ENCODE peak calls at places on chromosomes 7 and 10, in eight cellular contexts. C is A549; A is tibial artery; O is neural crest cell; U is NB4; V is CD8-positive, alpha-beta T cell; L is fibroblast of lung; P is AG09309. I is an unnamed sample.

GRCh38 chr10:91683976-91684375 is 51.1 kb upstream of the PPP1R3C start:
- DNase-seq in C (peak), A (no peak), O (no peak), U (no peak), V (no peak), L (peak), P (peak), I (no peak)

GRCh38 chr10:132461103-132461682 is 64.2 kb downstream of the PWWP2B start:
- DNase-seq in C (no peak), A (no peak), O (no peak), U (no peak), V (no peak), L (no peak), P (no peak), I (no peak)

GRCh38 chr7:13946181-13946580 is 43.3 kb downstream of the ETV1 start:
- DNase-seq in C (no peak), A (no peak), O (no peak), U (no peak), V (no peak), L (peak), P (peak), I (no peak)

GRCh38 chr7:131591674-131592328 is 35.4 kb upstream of the PODXL start:
- DNase-seq in C (no peak), A (no peak), O (no peak), U (no peak), V (no peak), L (no peak), P (no peak), I (no peak)

GRCh38 chr7:27423290-27423689 is 180.7 kb downstream of the EVX1 start:
- DNase-seq in C (no peak), A (no peak), O (no peak), U (no peak), V (no peak), L (no peak), P (no peak), I (no peak)

GRCh38 chr7:118169146-118169545 is 14.8 kb upstream of the LSM8 start:
- DNase-seq in C (no peak), A (no peak), O (no peak), U (peak), V (no peak), L (no peak), P (no peak), I (no peak)

GRCh38 chr7:16695621-16696237 is 49.7 kb downstream of the BZW2 start:
- DNase-seq in C (peak), A (no peak), O (no peak), U (peak), V (no peak), L (peak), P (no peak), I (no peak)

GRCh38 chr10:5095687-5096086 is 1.5 kb downstream of the AKR1C3 start:
- DNase-seq in C (no peak), A (no peak), O (no peak), U (no peak), V (no peak), L (no peak), P (no peak), I (no peak)

GRCh38 chr7:46705416-46706255 is 784.6 kb upstream of the IGFBP3 start:
- DNase-seq in C (no peak), A (no peak), O (no peak), U (no peak), V (no peak), L (peak), P (peak), I (no peak)

GRCh38 chr10:71383972-71384687 is 12.6 kb upstream of the CDH23 start:
- DNase-seq in C (peak), A (peak), O (peak), U (peak), V (peak), L (peak), P (no peak), I (peak)

GRCh38 chr10:85986777-85987176 is 379.8 kb downstream of the GRID1 start:
- DNase-seq in C (no peak), A (no peak), O (no peak), U (no peak), V (no peak), L (no peak), P (no peak), I (no peak)

GRCh38 chr7:20438248-20438647 is 107.5 kb downstream of the ITGB8 start:
- DNase-seq in C (no peak), A (no peak), O (no peak), U (no peak), V (no peak), L (no peak), P (no peak), I (no peak)

GRCh38 chr10:232061-232460 is 96.8 kb downstream of the ZMYND11 start:
- DNase-seq in C (no peak), A (no peak), O (no peak), U (no peak), V (no peak), L (no peak), P (no peak), I (no peak)

GRCh38 chr10:230758-231157 is 95.5 kb downstream of the ZMYND11 start:
- DNase-seq in C (peak), A (no peak), O (no peak), U (peak), V (no peak), L (peak), P (no peak), I (no peak)

GRCh38 chr10:232878-233277 is 97.6 kb downstream of the ZMYND11 start:
- DNase-seq in C (no peak), A (no peak), O (no peak), U (no peak), V (no peak), L (no peak), P (no peak), I (no peak)

GRCh38 chr10:235921-236320 is 100.7 kb downstream of the ZMYND11 start:
- DNase-seq in C (no peak), A (no peak), O (no peak), U (no peak), V (no peak), L (no peak), P (no peak), I (no peak)

GRCh38 chr10:234708-235406 is 99.6 kb downstream of the ZMYND11 start:
- DNase-seq in C (no peak), A (no peak), O (no peak), U (peak), V (no peak), L (peak), P (no peak), I (no peak)
- TF ChIP-seq CTCF in C (no peak), A (no peak), O (no peak), U (no peak), V (no peak), L (no peak), P (no peak), I (no peak)

GRCh38 chr7:29107056-29107455 is 39.3 kb downstream of the CPVL start:
- DNase-seq in C (no peak), A (no peak), O (no peak), U (no peak), V (no peak), L (no peak), P (no peak), I (no peak)
- TF ChIP-seq CTCF in C (no peak), A (no peak), O (no peak), U (no peak), V (no peak), L (no peak), P (no peak), I (no peak)

GRCh38 chr10:73410897-73411296 is 3.0 kb downstream of the ANXA7 start:
- DNase-seq in C (no peak), A (no peak), O (no peak), U (no peak), V (no peak), L (no peak), P (no peak), I (no peak)

GRCh38 chr10:73414230-73414981 is 548 bp upstream of the ANXA7 start:
- DNase-seq in C (no peak), A (no peak), O (no peak), U (no peak), V (no peak), L (no peak), P (no peak), I (no peak)

GRCh38 chr10:73413108-73413527 is 740 bp downstream of the ANXA7 start:
- DNase-seq in C (peak), A (no peak), O (peak), U (peak), V (peak), L (no peak), P (no peak), I (no peak)

GRCh38 chr10:73416571-73416970 is 2.7 kb upstream of the ANXA7 start:
- DNase-seq in C (no peak), A (no peak), O (no peak), U (no peak), V (no peak), L (no peak), P (no peak), I (no peak)

DNA sequence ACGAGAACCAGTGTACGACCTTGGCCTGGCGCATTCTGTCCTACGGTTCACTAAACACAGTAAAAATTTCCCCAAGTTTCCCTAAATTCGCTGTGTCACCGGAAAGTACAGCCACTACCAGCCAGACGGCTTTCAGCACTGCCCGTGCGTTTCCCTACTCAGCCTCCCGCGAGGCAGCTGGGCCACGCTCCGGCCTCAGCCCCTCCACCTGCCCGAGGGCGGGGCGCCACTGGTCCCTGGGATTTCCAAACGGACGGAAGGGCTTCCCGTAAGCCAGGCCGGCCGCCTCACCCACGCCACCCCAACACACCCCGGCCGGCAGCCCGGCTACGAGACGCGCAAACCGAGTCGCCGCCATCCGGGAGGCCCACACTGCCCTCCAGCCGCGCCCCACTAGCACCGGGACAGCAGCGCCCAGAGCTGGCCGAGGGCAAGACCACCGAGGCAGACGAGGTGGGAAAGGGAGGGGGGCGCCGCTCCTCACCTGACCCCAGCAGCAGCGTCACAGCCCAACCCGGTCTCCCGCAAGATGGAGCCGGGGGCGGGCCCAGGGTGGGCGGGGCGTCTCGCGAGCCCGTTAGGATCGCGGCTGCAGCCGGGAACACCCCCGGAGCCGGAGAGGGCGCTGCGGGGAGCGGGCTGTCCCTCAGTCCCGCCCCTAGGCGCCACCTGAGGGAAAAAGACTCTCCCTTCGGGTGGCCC is at the start of gene ANXA7:
- DNase-seq in C (peak), A (peak), O (peak), U (peak), V (peak), L (peak), P (peak), I (peak)
- TF ChIP-seq CTCF in C (peak), A (no peak), O (peak), U (no peak), V (no peak), L (peak), P (no peak), I (no peak)

DNA sequence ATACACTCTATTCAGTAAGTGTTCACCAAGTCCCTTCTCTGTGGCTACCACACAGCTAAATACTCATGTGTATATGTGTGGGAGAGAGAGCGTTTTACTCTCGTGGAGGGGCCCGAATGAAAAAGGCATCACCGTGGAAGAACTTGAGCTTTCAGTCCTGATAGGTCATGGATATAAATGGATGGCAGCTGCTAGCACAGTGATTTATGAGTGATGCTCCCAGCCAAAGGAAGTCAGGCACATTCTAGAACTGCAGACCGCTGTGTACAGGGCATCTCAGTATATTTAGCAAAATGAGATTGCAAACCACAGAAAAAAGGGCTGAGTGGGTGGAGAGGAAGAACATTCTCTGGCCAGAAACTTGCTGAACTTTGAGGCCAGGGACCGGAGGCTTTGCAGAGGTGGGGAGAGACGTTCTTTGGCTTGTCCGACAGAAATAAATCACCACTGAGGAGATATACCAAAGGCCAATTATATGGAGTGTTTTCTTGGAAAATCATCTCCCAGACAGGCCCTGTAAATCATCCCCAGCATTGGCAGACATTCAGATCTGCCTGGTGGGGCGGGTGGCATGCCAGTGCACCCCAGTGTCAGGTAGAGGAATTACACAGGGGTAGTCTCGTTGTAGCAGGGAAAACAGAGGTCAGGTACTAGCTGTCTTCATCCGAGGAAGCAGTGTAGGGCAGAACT is 655.3 kb downstream of the LRMDA start:
- DNase-seq in C (peak), A (peak), O (no peak), U (peak), V (no peak), L (peak), P (peak), I (peak)
- TF ChIP-seq CTCF in C (peak), A (peak), O (peak), U (peak), V (no peak), L (peak), P (peak), I (peak)

GRCh38 chr7:17976952-17977351 is 36.7 kb upstream of the SNX13 start:
- DNase-seq in C (no peak), A (no peak), O (no peak), U (no peak), V (no peak), L (no peak), P (no peak), I (no peak)
- TF ChIP-seq CTCF in C (no peak), A (no peak), O (no peak), U (no peak), V (no peak), L (no peak), P (no peak), I (no peak)

DNA sequence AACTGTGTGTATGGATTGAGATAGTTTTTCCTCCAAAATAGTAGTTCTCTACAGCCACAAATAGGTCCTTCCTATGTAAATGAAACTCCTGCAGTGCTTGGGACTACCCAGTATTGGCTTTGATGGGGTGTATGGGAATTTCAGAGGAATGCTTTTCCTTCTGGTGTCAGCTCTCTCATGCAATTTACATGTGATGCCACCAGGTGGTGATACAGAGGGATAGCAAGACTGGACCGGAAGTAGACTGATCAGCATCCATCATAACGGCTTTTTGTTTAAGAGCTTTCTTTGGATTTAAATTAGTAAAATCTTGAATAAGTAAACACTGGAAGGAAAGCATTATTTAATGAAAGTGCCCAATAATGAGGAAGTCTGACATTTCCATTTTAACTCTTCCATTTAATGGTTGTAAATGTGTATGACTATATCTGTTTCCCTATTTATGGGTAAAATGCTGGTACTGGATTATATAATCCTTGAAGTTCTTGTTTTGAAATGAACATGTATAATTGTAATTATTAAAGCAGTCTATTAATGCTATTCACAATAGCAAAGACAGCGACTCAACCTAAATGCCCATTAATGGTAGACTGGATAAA is 22.7 kb downstream of the DYNC1I1 start:
- DNase-seq in C (no peak), A (no peak), O (no peak), U (peak), V (no peak), L (peak), P (no peak), I (no peak)
- TF ChIP-seq CTCF in C (peak), A (peak), O (peak), U (peak), V (no peak), L (peak), P (peak), I (no peak)

DNA sequence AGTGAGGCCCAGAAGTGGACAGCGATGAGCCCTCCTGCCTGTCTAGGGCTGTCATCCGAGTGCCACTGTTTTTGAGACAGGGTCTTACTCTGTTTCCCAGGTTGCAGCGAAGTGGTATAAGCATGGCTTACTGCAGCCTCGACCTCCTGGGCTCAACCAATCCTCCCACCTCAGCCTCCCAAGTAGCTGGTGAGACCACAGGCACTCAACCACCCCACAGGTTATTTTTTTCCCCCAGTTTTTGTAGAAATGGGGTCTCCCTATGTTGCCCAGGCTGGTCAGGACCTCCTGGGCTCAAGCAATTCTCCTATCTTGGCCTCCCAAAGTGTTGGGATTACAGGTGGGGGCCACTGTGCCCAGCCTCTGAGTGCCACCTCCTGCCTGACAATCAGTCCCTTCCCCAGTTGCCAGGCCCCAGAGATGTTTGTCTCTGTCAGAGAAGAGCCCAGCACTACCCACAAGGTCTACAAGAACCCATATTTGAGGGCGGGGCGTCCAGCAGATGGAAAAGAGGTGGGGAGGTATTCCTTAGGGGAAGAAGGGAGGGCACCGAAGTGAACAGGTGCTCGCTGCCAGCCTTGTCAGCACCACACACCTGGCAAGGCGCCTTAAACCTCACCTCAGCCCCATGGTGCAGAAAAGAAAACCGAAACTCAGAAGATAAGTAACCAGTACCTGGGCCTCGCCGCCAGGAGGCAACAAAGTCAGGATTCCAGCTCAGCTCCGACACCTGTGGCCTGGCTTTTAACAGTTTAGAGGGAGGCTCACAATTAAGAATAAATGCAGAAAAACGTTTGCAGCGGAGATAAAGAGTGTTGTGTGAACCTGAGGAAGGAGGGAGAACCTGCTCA is 77.4 kb upstream of the ANLN start:
- DNase-seq in C (no peak), A (no peak), O (no peak), U (no peak), V (peak), L (no peak), P (no peak), I (peak)
- TF ChIP-seq CTCF in C (peak), A (no peak), O (peak), U (no peak), V (no peak), L (peak), P (peak), I (peak)

GRCh38 chr10:92822964-92823363 is 25.4 kb upstream of the EXOC6 start:
- DNase-seq in C (no peak), A (no peak), O (no peak), U (peak), V (no peak), L (peak), P (no peak), I (no peak)
- TF ChIP-seq CTCF in C (peak), A (no peak), O (no peak), U (peak), V (no peak), L (peak), P (no peak), I (no peak)

I was measured in mesothelial cell of epicardium.